ENCODE peak calls at places on chromosomes 3 and 15, in seven cellular contexts. One of them, this sample, is unnamed.

GRCh38 chr3:5151586-5151985 is 29.5 kb downstream of the ARL8B start:
- DNase-seq in AG09319: no peak
- DNase-seq in hepatocyte: no peak
- DNase-seq in colonic mucosa: no peak
- DNase-seq in tibial artery: no peak
- DNase-seq in heart left ventricle: no peak
- DNase-seq in GM12865: no peak
- DNase-seq in this sample: no peak

GRCh38 chr15:74245342-74245931 is 9.3 kb downstream of the CCDC33 start:
- DNase-seq in AG09319: no peak
- DNase-seq in hepatocyte: peak
- DNase-seq in colonic mucosa: no peak
- DNase-seq in tibial artery: no peak
- DNase-seq in heart left ventricle: no peak
- DNase-seq in GM12865: peak
- DNase-seq in this sample: peak

GRCh38 chr3:115789480-115789879 is 166.2 kb downstream of the GAP43 start:
- DNase-seq in AG09319: no peak
- DNase-seq in hepatocyte: no peak
- DNase-seq in colonic mucosa: no peak
- DNase-seq in tibial artery: no peak
- DNase-seq in heart left ventricle: no peak
- DNase-seq in GM12865: no peak
- DNase-seq in this sample: no peak

GRCh38 chr3:15820911-15821310 is 23.1 kb upstream of the ANKRD28 start:
- DNase-seq in AG09319: no peak
- DNase-seq in hepatocyte: no peak
- DNase-seq in colonic mucosa: no peak
- DNase-seq in tibial artery: no peak
- DNase-seq in heart left ventricle: no peak
- DNase-seq in GM12865: no peak
- DNase-seq in this sample: no peak

GRCh38 chr3:52154135-52155094 is at the start of gene POC1A:
- DNase-seq in AG09319: peak
- DNase-seq in hepatocyte: peak
- DNase-seq in colonic mucosa: peak
- DNase-seq in tibial artery: peak
- DNase-seq in heart left ventricle: peak
- DNase-seq in GM12865: peak
- DNase-seq in this sample: peak

GRCh38 chr3:188007897-188008296 is 146.1 kb upstream of the LPP start:
- DNase-seq in AG09319: no peak
- DNase-seq in hepatocyte: no peak
- DNase-seq in colonic mucosa: no peak
- DNase-seq in tibial artery: no peak
- DNase-seq in heart left ventricle: no peak
- DNase-seq in GM12865: no peak
- DNase-seq in this sample: no peak

GRCh38 chr3:165011557-165011956 is 66.7 kb downstream of the SI start:
- DNase-seq in AG09319: no peak
- DNase-seq in hepatocyte: no peak
- DNase-seq in colonic mucosa: no peak
- DNase-seq in tibial artery: no peak
- DNase-seq in heart left ventricle: no peak
- DNase-seq in GM12865: no peak
- DNase-seq in this sample: no peak

GRCh38 chr3:195895900-195896360 is 12.4 kb downstream of the TNK2 start:
- DNase-seq in AG09319: no peak
- DNase-seq in hepatocyte: peak
- DNase-seq in colonic mucosa: peak
- DNase-seq in tibial artery: peak
- DNase-seq in heart left ventricle: peak
- DNase-seq in GM12865: peak
- DNase-seq in this sample: peak

GRCh38 chr3:29576181-29576580 is 295.3 kb downstream of the RBMS3 start:
- DNase-seq in AG09319: no peak
- DNase-seq in hepatocyte: no peak
- DNase-seq in colonic mucosa: no peak
- DNase-seq in tibial artery: no peak
- DNase-seq in heart left ventricle: no peak
- DNase-seq in GM12865: no peak
- DNase-seq in this sample: no peak

GRCh38 chr3:51622868-51623267 is 48.2 kb upstream of the TEX264 start:
- DNase-seq in AG09319: peak
- DNase-seq in hepatocyte: peak
- DNase-seq in colonic mucosa: no peak
- DNase-seq in tibial artery: no peak
- DNase-seq in heart left ventricle: no peak
- DNase-seq in GM12865: no peak
- DNase-seq in this sample: no peak

GRCh38 chr3:19931767-19932188 is 2.2 kb downstream of the EFHB start:
- DNase-seq in AG09319: no peak
- DNase-seq in hepatocyte: no peak
- DNase-seq in colonic mucosa: no peak
- DNase-seq in tibial artery: no peak
- DNase-seq in heart left ventricle: no peak
- DNase-seq in GM12865: peak
- DNase-seq in this sample: no peak

DNA sequence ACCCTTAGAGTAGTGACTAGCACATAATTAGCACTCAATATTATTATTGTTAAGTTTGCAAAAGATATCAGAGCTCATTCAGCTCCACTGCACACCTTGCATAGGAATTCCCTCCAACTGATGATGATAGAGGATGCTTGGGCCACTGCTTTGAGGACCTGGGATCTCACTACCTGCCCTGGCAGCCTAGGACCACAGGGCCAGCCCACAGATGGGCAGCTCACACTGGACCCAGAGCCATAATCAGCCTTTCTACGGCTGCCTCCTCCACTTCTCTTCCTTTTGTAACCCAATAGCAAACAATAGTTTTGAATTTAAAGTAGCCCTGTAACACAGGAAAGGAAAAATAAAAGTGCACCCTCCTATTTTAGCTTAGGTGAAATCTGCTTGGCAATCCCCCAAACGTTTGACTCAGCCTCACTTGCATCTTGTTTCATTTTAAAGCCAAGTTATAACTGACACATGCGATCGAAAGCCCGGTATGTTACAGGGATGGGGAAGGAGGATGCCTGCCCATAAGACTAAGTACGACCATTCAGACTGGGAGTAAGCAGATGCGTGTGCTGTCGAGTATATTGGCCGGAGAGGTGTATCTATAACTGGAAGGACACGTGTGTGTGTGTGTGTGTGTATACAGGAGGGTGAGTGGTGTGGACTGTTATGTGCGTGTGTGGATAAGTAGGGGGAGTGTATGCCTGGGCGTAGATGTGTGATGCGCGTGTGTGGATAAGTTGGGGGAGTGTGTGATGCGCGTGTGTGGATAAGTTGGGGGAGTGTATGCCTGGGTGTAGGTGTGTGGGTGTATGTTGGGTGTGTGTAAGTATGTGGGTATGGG is 65.9 kb downstream of the CPN2 start:
- DNase-seq in AG09319: no peak
- DNase-seq in hepatocyte: no peak
- DNase-seq in colonic mucosa: no peak
- DNase-seq in tibial artery: peak
- DNase-seq in heart left ventricle: no peak
- DNase-seq in GM12865: no peak
- DNase-seq in this sample: peak
- TF ChIP-seq CTCF in AG09319: no peak
- TF ChIP-seq CTCF in hepatocyte: no peak
- TF ChIP-seq CTCF in colonic mucosa: no peak
- TF ChIP-seq CTCF in tibial artery: no peak
- TF ChIP-seq CTCF in heart left ventricle: no peak
- TF ChIP-seq CTCF in GM12865: no peak
- TF ChIP-seq CTCF in this sample: no peak

GRCh38 chr3:131547585-131547984 is 44.8 kb upstream of the MRPL3 start:
- DNase-seq in AG09319: no peak
- DNase-seq in hepatocyte: no peak
- DNase-seq in colonic mucosa: no peak
- DNase-seq in tibial artery: no peak
- DNase-seq in heart left ventricle: no peak
- DNase-seq in GM12865: peak
- DNase-seq in this sample: no peak

GRCh38 chr3:131553495-131554247 is 50.9 kb upstream of the MRPL3 start:
- DNase-seq in AG09319: no peak
- DNase-seq in hepatocyte: no peak
- DNase-seq in colonic mucosa: no peak
- DNase-seq in tibial artery: no peak
- DNase-seq in heart left ventricle: no peak
- DNase-seq in GM12865: peak
- DNase-seq in this sample: no peak

GRCh38 chr3:131550562-131551188 is 47.9 kb upstream of the MRPL3 start:
- DNase-seq in AG09319: no peak
- DNase-seq in hepatocyte: no peak
- DNase-seq in colonic mucosa: no peak
- DNase-seq in tibial artery: no peak
- DNase-seq in heart left ventricle: no peak
- DNase-seq in GM12865: no peak
- DNase-seq in this sample: no peak

GRCh38 chr3:131551761-131552160 is 49.0 kb upstream of the MRPL3 start:
- DNase-seq in AG09319: no peak
- DNase-seq in hepatocyte: no peak
- DNase-seq in colonic mucosa: no peak
- DNase-seq in tibial artery: no peak
- DNase-seq in heart left ventricle: no peak
- DNase-seq in GM12865: no peak
- DNase-seq in this sample: no peak

DNA sequence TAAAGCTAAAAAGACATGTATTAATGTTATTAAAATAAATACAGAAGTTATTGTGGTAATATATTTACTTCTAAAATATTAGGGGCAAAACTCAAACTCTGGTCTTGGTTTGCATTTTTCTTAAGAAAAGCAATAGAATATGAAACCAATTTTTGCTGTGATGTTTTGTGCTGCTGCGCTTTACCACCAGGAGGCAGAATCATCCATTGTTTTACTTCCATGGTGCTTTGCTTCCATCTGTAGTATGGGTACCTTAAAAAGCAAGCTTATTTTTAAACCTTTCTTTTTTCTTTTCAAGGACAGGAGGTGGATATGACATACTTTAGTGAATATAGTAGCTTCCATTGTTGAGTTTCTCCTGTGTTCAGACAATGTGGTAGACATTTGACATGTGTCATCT is 46.6 kb upstream of the MRPL3 start:
- DNase-seq in AG09319: no peak
- DNase-seq in hepatocyte: no peak
- DNase-seq in colonic mucosa: no peak
- DNase-seq in tibial artery: no peak
- DNase-seq in heart left ventricle: no peak
- DNase-seq in GM12865: peak
- DNase-seq in this sample: no peak
- TF ChIP-seq CTCF in AG09319: peak
- TF ChIP-seq CTCF in hepatocyte: peak
- TF ChIP-seq CTCF in colonic mucosa: no peak
- TF ChIP-seq CTCF in tibial artery: no peak
- TF ChIP-seq CTCF in heart left ventricle: no peak
- TF ChIP-seq CTCF in GM12865: peak
- TF ChIP-seq CTCF in this sample: peak

GRCh38 chr15:89021224-89021623 is 67.0 kb upstream of the ABHD2 start:
- DNase-seq in AG09319: no peak
- DNase-seq in hepatocyte: no peak
- DNase-seq in colonic mucosa: no peak
- DNase-seq in tibial artery: peak
- DNase-seq in heart left ventricle: no peak
- DNase-seq in GM12865: no peak
- DNase-seq in this sample: no peak
- TF ChIP-seq CTCF in AG09319: no peak
- TF ChIP-seq CTCF in hepatocyte: no peak
- TF ChIP-seq CTCF in colonic mucosa: no peak
- TF ChIP-seq CTCF in tibial artery: peak
- TF ChIP-seq CTCF in heart left ventricle: no peak
- TF ChIP-seq CTCF in GM12865: no peak
- TF ChIP-seq CTCF in this sample: no peak

DNA sequence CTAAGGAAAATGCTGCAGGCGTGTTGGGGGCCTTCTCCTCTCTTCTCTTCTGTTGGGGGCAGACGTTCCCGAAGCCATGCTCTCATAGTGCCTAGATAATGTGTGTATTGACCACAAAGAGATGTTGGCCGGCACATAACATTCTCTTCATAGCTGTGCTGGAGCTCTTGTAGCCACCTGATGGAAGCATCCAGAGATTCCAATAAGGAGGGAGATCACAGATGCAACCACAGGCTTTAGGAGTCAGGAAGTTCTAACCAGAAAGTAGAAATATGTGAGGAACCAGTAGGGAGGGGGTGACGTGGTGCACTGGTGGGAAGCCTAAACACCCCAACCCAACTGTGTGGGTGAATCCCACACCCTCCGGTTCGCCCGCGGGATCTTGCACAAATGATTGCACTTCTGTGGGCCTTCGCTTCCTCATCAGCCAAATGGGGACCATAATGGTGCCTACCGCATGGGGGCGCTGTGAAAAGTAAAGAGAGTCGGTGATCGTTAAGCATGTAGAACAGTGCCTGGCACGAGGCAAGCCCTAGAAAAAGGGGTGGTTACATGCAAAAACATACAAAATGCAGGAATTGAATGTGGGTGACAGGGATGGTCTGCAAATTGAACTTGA is 87.8 kb downstream of the TOP2B start:
- DNase-seq in AG09319: no peak
- DNase-seq in hepatocyte: no peak
- DNase-seq in colonic mucosa: no peak
- DNase-seq in tibial artery: no peak
- DNase-seq in heart left ventricle: no peak
- DNase-seq in GM12865: no peak
- DNase-seq in this sample: no peak
- TF ChIP-seq CTCF in AG09319: no peak
- TF ChIP-seq CTCF in hepatocyte: no peak
- TF ChIP-seq CTCF in colonic mucosa: no peak
- TF ChIP-seq CTCF in tibial artery: no peak
- TF ChIP-seq CTCF in heart left ventricle: no peak
- TF ChIP-seq CTCF in GM12865: no peak
- TF ChIP-seq CTCF in this sample: peak

DNA sequence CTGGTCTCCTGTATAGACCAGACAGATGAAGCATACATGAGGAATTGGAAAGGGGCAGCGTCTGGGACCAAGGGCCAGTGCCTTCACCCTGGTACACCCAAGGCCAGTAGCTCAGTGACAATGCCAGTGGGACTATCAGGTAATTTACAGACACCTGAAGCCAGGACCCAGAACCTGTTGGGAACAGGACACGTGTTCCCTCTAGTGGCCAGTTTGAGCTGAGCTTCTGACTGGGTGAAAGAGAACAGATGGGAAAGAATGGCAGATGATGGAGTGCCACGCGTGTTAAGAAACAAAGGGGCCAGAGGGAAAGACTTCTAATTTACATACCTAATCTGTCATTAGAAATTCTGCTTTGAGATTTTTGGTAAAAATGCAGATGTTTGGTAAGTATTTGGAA is 5.1 kb upstream of the SLC25A38 start:
- DNase-seq in AG09319: no peak
- DNase-seq in hepatocyte: peak
- DNase-seq in colonic mucosa: peak
- DNase-seq in tibial artery: no peak
- DNase-seq in heart left ventricle: no peak
- DNase-seq in GM12865: peak
- DNase-seq in this sample: peak
- TF ChIP-seq CTCF in AG09319: peak
- TF ChIP-seq CTCF in hepatocyte: peak
- TF ChIP-seq CTCF in colonic mucosa: peak
- TF ChIP-seq CTCF in tibial artery: no peak
- TF ChIP-seq CTCF in heart left ventricle: peak
- TF ChIP-seq CTCF in GM12865: peak
- TF ChIP-seq CTCF in this sample: peak